ENCODE peak calls at places on chromosomes 6 and 20, in six cellular contexts. One of them, this sample, is unnamed.

GRCh38 chr6:85464722-85465150 is 14.9 kb downstream of the NT5E start:
- DNase-seq in cardiac muscle cell: no peak
- DNase-seq in breast epithelium: no peak
- DNase-seq in testis: no peak
- DNase-seq in lower lobe of right lung: no peak
- DNase-seq in neural progenitor cell: no peak
- DNase-seq in this sample: peak; percentile 57

GRCh38 chr6:33251390-33252012 is 20.2 kb downstream of the VPS52 start:
- DNase-seq in testis: no peak
- DNase-seq in breast epithelium: no peak
- DNase-seq in cardiac muscle cell: no peak
- DNase-seq in neural progenitor cell: no peak
- DNase-seq in lower lobe of right lung: no peak
- DNase-seq in this sample: no peak

GRCh38 chr6:33392979-33393378 is 1.4 kb downstream of the KIFC1 start:
- DNase-seq in breast epithelium: no peak
- DNase-seq in testis: no peak
- DNase-seq in neural progenitor cell: no peak
- DNase-seq in lower lobe of right lung: no peak
- DNase-seq in cardiac muscle cell: no peak
- DNase-seq in this sample: no peak

GRCh38 chr20:31587545-31588389 is 17.3 kb upstream of the ID1 start:
- DNase-seq in testis: no peak
- DNase-seq in neural progenitor cell: peak; percentile 47
- DNase-seq in cardiac muscle cell: peak; percentile 56
- DNase-seq in breast epithelium: no peak
- DNase-seq in lower lobe of right lung: peak; percentile 65
- DNase-seq in this sample: no peak

GRCh38 chr20:16607364-16608264 is 34.4 kb upstream of the KIF16B start:
- DNase-seq in testis: no peak
- DNase-seq in lower lobe of right lung: no peak
- DNase-seq in breast epithelium: no peak
- DNase-seq in cardiac muscle cell: no peak
- DNase-seq in neural progenitor cell: no peak
- DNase-seq in this sample: no peak

GRCh38 chr20:62451970-62452369 is 23.8 kb downstream of the GATA5 start:
- DNase-seq in lower lobe of right lung: no peak
- DNase-seq in testis: no peak
- DNase-seq in neural progenitor cell: no peak
- DNase-seq in breast epithelium: no peak
- DNase-seq in cardiac muscle cell: no peak
- DNase-seq in this sample: no peak

GRCh38 chr20:53942121-53942816 is 128.1 kb downstream of the BCAS1 start:
- DNase-seq in breast epithelium: no peak
- DNase-seq in lower lobe of right lung: no peak
- DNase-seq in cardiac muscle cell: peak; percentile 35
- DNase-seq in testis: no peak
- DNase-seq in neural progenitor cell: peak; percentile 73
- DNase-seq in this sample: no peak

GRCh38 chr6:3073382-3073781 is 5.1 kb downstream of the RIPK1 start:
- DNase-seq in neural progenitor cell: no peak
- DNase-seq in cardiac muscle cell: no peak
- DNase-seq in breast epithelium: no peak
- DNase-seq in testis: no peak
- DNase-seq in lower lobe of right lung: no peak
- DNase-seq in this sample: no peak

GRCh38 chr20:1177680-1178079 is 7.1 kb downstream of the TMEM74B start:
- DNase-seq in neural progenitor cell: peak; percentile 46
- DNase-seq in lower lobe of right lung: no peak
- DNase-seq in testis: no peak
- DNase-seq in breast epithelium: no peak
- DNase-seq in cardiac muscle cell: peak; percentile 22
- DNase-seq in this sample: no peak

GRCh38 chr6:15420959-15421438 is 175.1 kb downstream of the JARID2 start:
- DNase-seq in breast epithelium: no peak
- DNase-seq in cardiac muscle cell: no peak
- DNase-seq in neural progenitor cell: no peak
- DNase-seq in lower lobe of right lung: no peak
- DNase-seq in testis: no peak
- DNase-seq in this sample: peak; percentile 29

GRCh38 chr20:9831032-9831431 is 7.8 kb downstream of the PAK5 start:
- DNase-seq in lower lobe of right lung: no peak
- DNase-seq in breast epithelium: no peak
- DNase-seq in cardiac muscle cell: no peak
- DNase-seq in testis: no peak
- DNase-seq in neural progenitor cell: peak; percentile 18
- DNase-seq in this sample: no peak

GRCh38 chr20:43800186-43800585 is 73.4 kb upstream of the GTSF1L start:
- DNase-seq in lower lobe of right lung: no peak
- DNase-seq in cardiac muscle cell: no peak
- DNase-seq in breast epithelium: no peak
- DNase-seq in testis: no peak
- DNase-seq in neural progenitor cell: no peak
- DNase-seq in this sample: no peak

GRCh38 chr20:64196831-64197418 is 32.7 kb downstream of the MYT1 start:
- DNase-seq in neural progenitor cell: no peak
- DNase-seq in cardiac muscle cell: no peak
- DNase-seq in breast epithelium: no peak
- DNase-seq in lower lobe of right lung: no peak
- DNase-seq in testis: no peak
- DNase-seq in this sample: no peak

GRCh38 chr6:100458841-100459154 is 5.9 kb downstream of the SIM1 start:
- DNase-seq in cardiac muscle cell: no peak
- DNase-seq in testis: no peak
- DNase-seq in neural progenitor cell: no peak
- DNase-seq in lower lobe of right lung: no peak
- DNase-seq in breast epithelium: no peak
- DNase-seq in this sample: no peak

GRCh38 chr6:145669627-145670034 is 65.7 kb downstream of the EPM2A start:
- DNase-seq in cardiac muscle cell: no peak
- DNase-seq in testis: no peak
- DNase-seq in breast epithelium: no peak
- DNase-seq in lower lobe of right lung: no peak
- DNase-seq in neural progenitor cell: no peak
- DNase-seq in this sample: no peak

GRCh38 chr6:153465050-153465449 is 334.0 kb upstream of the RGS17 start:
- DNase-seq in testis: no peak
- DNase-seq in cardiac muscle cell: no peak
- DNase-seq in breast epithelium: no peak
- DNase-seq in lower lobe of right lung: no peak
- DNase-seq in neural progenitor cell: no peak
- DNase-seq in this sample: no peak

GRCh38 chr6:31834367-31834703 is 6.8 kb downstream of the HSPA1B start:
- DNase-seq in testis: peak; percentile 95
- DNase-seq in lower lobe of right lung: peak; percentile 90
- DNase-seq in breast epithelium: peak; percentile 82
- DNase-seq in neural progenitor cell: peak; percentile 91
- DNase-seq in cardiac muscle cell: peak; percentile 91
- DNase-seq in this sample: peak; percentile 57

GRCh38 chr6:90350689-90351554 is 54.3 kb upstream of the BACH2 start:
- DNase-seq in testis: no peak
- DNase-seq in lower lobe of right lung: no peak
- DNase-seq in breast epithelium: no peak
- DNase-seq in cardiac muscle cell: no peak
- DNase-seq in neural progenitor cell: no peak
- DNase-seq in this sample: peak; percentile 69

GRCh38 chr20:20237093-20237959 is 130.6 kb upstream of the INSM1 start:
- DNase-seq in breast epithelium: peak; percentile 26
- DNase-seq in neural progenitor cell: peak; percentile 75
- DNase-seq in testis: peak; percentile 52
- DNase-seq in cardiac muscle cell: peak; percentile 75
- DNase-seq in lower lobe of right lung: no peak
- DNase-seq in this sample: no peak

GRCh38 chr6:134750669-134751068 is 199.2 kb downstream of the ALDH8A1 start:
- DNase-seq in neural progenitor cell: no peak
- DNase-seq in testis: no peak
- DNase-seq in cardiac muscle cell: no peak
- DNase-seq in lower lobe of right lung: no peak
- DNase-seq in breast epithelium: no peak
- DNase-seq in this sample: no peak

GRCh38 chr20:48189177-48189576 is 403.9 kb upstream of the SULF2 start:
- DNase-seq in breast epithelium: no peak
- DNase-seq in lower lobe of right lung: no peak
- DNase-seq in neural progenitor cell: peak; percentile 46
- DNase-seq in cardiac muscle cell: no peak
- DNase-seq in testis: peak; percentile 59
- DNase-seq in this sample: no peak

GRCh38 chr20:62305149-62305764 is 2.5 kb downstream of the ADRM1 start:
- DNase-seq in neural progenitor cell: no peak
- DNase-seq in breast epithelium: no peak
- DNase-seq in cardiac muscle cell: no peak
- DNase-seq in lower lobe of right lung: no peak
- DNase-seq in testis: no peak
- DNase-seq in this sample: no peak

GRCh38 chr6:158233214-158233795 is 65.2 kb downstream of the GTF2H5 start:
- DNase-seq in cardiac muscle cell: peak; percentile 29
- DNase-seq in testis: no peak
- DNase-seq in neural progenitor cell: peak; percentile 33
- DNase-seq in breast epithelium: no peak
- DNase-seq in lower lobe of right lung: no peak
- DNase-seq in this sample: peak; percentile 39

GRCh38 chr6:1496092-1496491 is 106.7 kb downstream of the FOXF2 start:
- DNase-seq in cardiac muscle cell: no peak
- DNase-seq in breast epithelium: no peak
- DNase-seq in neural progenitor cell: no peak
- DNase-seq in lower lobe of right lung: no peak
- DNase-seq in testis: no peak
- DNase-seq in this sample: no peak

GRCh38 chr6:110246900-110247546 is 66.8 kb downstream of the CDC40 start:
- DNase-seq in lower lobe of right lung: no peak
- DNase-seq in cardiac muscle cell: no peak
- DNase-seq in neural progenitor cell: no peak
- DNase-seq in breast epithelium: no peak
- DNase-seq in testis: no peak
- DNase-seq in this sample: no peak

GRCh38 chr6:6686748-6687601 is 98.5 kb downstream of the LY86 start:
- DNase-seq in neural progenitor cell: peak; percentile 98
- DNase-seq in lower lobe of right lung: peak; percentile 98
- DNase-seq in cardiac muscle cell: peak; percentile 98
- DNase-seq in breast epithelium: peak; percentile 95
- DNase-seq in testis: peak; percentile 91
- DNase-seq in this sample: peak; percentile 68

GRCh38 chr6:73580247-73581149 is 59.7 kb upstream of the EEF1A1 start:
- DNase-seq in breast epithelium: peak; percentile 80
- DNase-seq in cardiac muscle cell: peak; percentile 54
- DNase-seq in lower lobe of right lung: peak; percentile 85
- DNase-seq in neural progenitor cell: peak; percentile 94
- DNase-seq in testis: peak; percentile 77
- DNase-seq in this sample: no peak

GRCh38 chr6:73579851-73580246 is 59.0 kb upstream of the EEF1A1 start:
- DNase-seq in neural progenitor cell: no peak
- DNase-seq in breast epithelium: peak; percentile 30
- DNase-seq in cardiac muscle cell: no peak
- DNase-seq in lower lobe of right lung: no peak
- DNase-seq in testis: peak; percentile 43
- DNase-seq in this sample: no peak

GRCh38 chr20:14672066-14672465 is 334.7 kb upstream of the FLRT3 start:
- DNase-seq in testis: no peak
- DNase-seq in cardiac muscle cell: no peak
- DNase-seq in breast epithelium: no peak
- DNase-seq in lower lobe of right lung: no peak
- DNase-seq in neural progenitor cell: no peak
- DNase-seq in this sample: no peak

GRCh38 chr20:57326667-57327455 is 2.7 kb upstream of the SPO11 start:
- DNase-seq in cardiac muscle cell: peak; percentile 26
- DNase-seq in testis: no peak
- DNase-seq in neural progenitor cell: peak; percentile 15
- DNase-seq in lower lobe of right lung: no peak
- DNase-seq in breast epithelium: peak; percentile 77
- DNase-seq in this sample: no peak

GRCh38 chr20:34954905-34955231 is 738 bp downstream of the GSS start:
- DNase-seq in neural progenitor cell: no peak
- DNase-seq in cardiac muscle cell: no peak
- DNase-seq in testis: peak; percentile 48
- DNase-seq in breast epithelium: no peak
- DNase-seq in lower lobe of right lung: no peak
- DNase-seq in this sample: no peak

GRCh38 chr6:28282923-28283322 is 1.6 kb downstream of the PGBD1 start:
- DNase-seq in breast epithelium: no peak
- DNase-seq in lower lobe of right lung: no peak
- DNase-seq in testis: no peak
- DNase-seq in neural progenitor cell: no peak
- DNase-seq in cardiac muscle cell: no peak
- DNase-seq in this sample: no peak

GRCh38 chr6:30645989-30646388 is 944 bp upstream of the C6orf136 start:
- DNase-seq in neural progenitor cell: no peak
- DNase-seq in testis: no peak
- DNase-seq in cardiac muscle cell: no peak
- DNase-seq in breast epithelium: no peak
- DNase-seq in lower lobe of right lung: no peak
- DNase-seq in this sample: no peak
- H3K4me3 ChIP-seq in neural progenitor cell: peak overlapping the region; percentile 75
- H3K4me3 ChIP-seq in testis: no peak overlapping the region
- H3K4me3 ChIP-seq in cardiac muscle cell: no peak overlapping the region
- H3K4me3 ChIP-seq in breast epithelium: no peak overlapping the region
- H3K4me3 ChIP-seq in lower lobe of right lung: no peak overlapping the region
- H3K4me3 ChIP-seq in this sample: no peak overlapping the region

DNA sequence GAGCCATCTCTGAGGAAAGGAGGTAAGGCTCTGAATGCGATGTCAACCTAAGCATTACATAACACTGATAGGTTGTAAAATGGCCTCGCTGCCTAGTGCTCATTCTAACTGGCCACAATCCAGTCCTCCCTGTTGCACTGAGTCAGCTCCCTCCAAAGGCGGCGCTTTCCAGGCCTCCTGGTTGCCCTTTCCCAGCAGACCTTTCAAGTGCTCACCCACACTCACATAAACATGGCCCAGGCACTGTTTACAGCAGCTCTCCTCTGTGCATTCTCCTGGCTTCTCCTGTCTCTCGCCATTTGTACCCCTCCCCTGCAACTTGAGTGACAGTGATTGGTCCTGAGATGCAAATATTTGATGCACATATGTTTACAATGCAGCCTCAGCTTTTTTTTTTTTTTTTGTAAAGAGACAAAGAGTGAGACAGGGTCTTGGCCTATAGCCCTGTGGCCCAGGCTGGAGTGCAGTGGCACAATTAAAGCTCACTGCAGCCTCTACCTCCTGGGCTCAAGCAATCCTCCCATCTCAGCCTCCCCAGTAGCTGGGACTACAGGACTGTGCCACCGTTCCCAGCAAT is 36.8 kb upstream of the PRND start:
- DNase-seq in testis: no peak
- DNase-seq in cardiac muscle cell: peak; percentile 22
- DNase-seq in lower lobe of right lung: no peak
- DNase-seq in breast epithelium: no peak
- DNase-seq in neural progenitor cell: no peak
- DNase-seq in this sample: no peak
- H3K4me1 ChIP-seq in testis: peaks cover 13% of the 10 kb centered on the region
- H3K4me1 ChIP-seq in cardiac muscle cell: peaks cover 32% of the 10 kb centered on the region
- H3K4me1 ChIP-seq in lower lobe of right lung: peaks cover 16% of the 10 kb centered on the region
- H3K4me1 ChIP-seq in breast epithelium: peaks cover 4% of the 10 kb centered on the region
- H3K4me1 ChIP-seq in neural progenitor cell: peaks cover 5% of the 10 kb centered on the region
- H3K4me1 ChIP-seq in this sample: peaks cover 28% of the 10 kb centered on the region

GRCh38 chr6:44255848-44256247 is 1.5 kb downstream of the SLC35B2 start:
- DNase-seq in testis: no peak
- DNase-seq in neural progenitor cell: no peak
- DNase-seq in breast epithelium: no peak
- DNase-seq in cardiac muscle cell: no peak
- DNase-seq in lower lobe of right lung: no peak
- DNase-seq in this sample: no peak
- H3K27ac ChIP-seq in testis: peak overlapping the region; percentile 90
- H3K27ac ChIP-seq in neural progenitor cell: peak overlapping the region; percentile 93
- H3K27ac ChIP-seq in breast epithelium: peak overlapping the region; percentile 93
- H3K27ac ChIP-seq in cardiac muscle cell: peak overlapping the region; percentile 8
- H3K27ac ChIP-seq in lower lobe of right lung: peak overlapping the region; percentile 87
- H3K27ac ChIP-seq in this sample: peak overlapping the region; percentile 87

GRCh38 chr20:8020314-8021079 is 936 bp upstream of the TMX4 start:
- DNase-seq in breast epithelium: no peak
- DNase-seq in lower lobe of right lung: no peak
- DNase-seq in cardiac muscle cell: no peak
- DNase-seq in testis: no peak
- DNase-seq in neural progenitor cell: no peak
- DNase-seq in this sample: peak; percentile 36
- H3K4me3 ChIP-seq in breast epithelium: no peak overlapping the region
- H3K4me3 ChIP-seq in lower lobe of right lung: no peak overlapping the region
- H3K4me3 ChIP-seq in cardiac muscle cell: no peak overlapping the region
- H3K4me3 ChIP-seq in testis: no peak overlapping the region
- H3K4me3 ChIP-seq in neural progenitor cell: peak overlapping the region; percentile 61
- H3K4me3 ChIP-seq in this sample: peak overlapping the region; percentile 82

This sample was measured in naive thymus-derived CD4-positive, alpha-beta T cell.